ENCODE peak calls at places on chromosomes 13 and 19, in ten cellular contexts. One of them, this sample, is unnamed. For H3K27me3, the result is how much of the 10 kb centered on the place peaks cover.

GRCh38 chr13:33728271-33729037 is 89.5 kb upstream of the RFC3 start:
- DNase-seq in dorsolateral prefrontal cortex: no peak
- DNase-seq in fibroblast of lung: no peak
- DNase-seq in Peyer's patch: no peak
- DNase-seq in PC-9: no peak
- DNase-seq in neural progenitor cell: no peak
- DNase-seq in mammary epithelial cell: peak
- DNase-seq in RWPE2: no peak
- DNase-seq in thoracic aorta: no peak
- DNase-seq in body of pancreas: peak
- DNase-seq in this sample: no peak

GRCh38 chr19:30666301-30666803 is 294.2 kb downstream of the ZNF536 start:
- DNase-seq in neural progenitor cell: peak
- DNase-seq in thoracic aorta: no peak
- DNase-seq in dorsolateral prefrontal cortex: peak
- DNase-seq in mammary epithelial cell: peak
- DNase-seq in fibroblast of lung: no peak
- DNase-seq in body of pancreas: peak
- DNase-seq in Peyer's patch: peak
- DNase-seq in RWPE2: no peak
- DNase-seq in PC-9: peak
- DNase-seq in this sample: peak

GRCh38 chr19:1045247-1045603 is 5.3 kb downstream of the ABCA7 start:
- DNase-seq in mammary epithelial cell: peak
- DNase-seq in body of pancreas: no peak
- DNase-seq in thoracic aorta: no peak
- DNase-seq in Peyer's patch: peak
- DNase-seq in RWPE2: peak
- DNase-seq in fibroblast of lung: no peak
- DNase-seq in PC-9: peak
- DNase-seq in dorsolateral prefrontal cortex: no peak
- DNase-seq in neural progenitor cell: peak
- DNase-seq in this sample: no peak

GRCh38 chr13:30334663-30335386 is 27.5 kb upstream of the KATNAL1 start:
- DNase-seq in PC-9: no peak
- DNase-seq in Peyer's patch: no peak
- DNase-seq in fibroblast of lung: no peak
- DNase-seq in RWPE2: no peak
- DNase-seq in neural progenitor cell: peak
- DNase-seq in mammary epithelial cell: no peak
- DNase-seq in body of pancreas: peak
- DNase-seq in thoracic aorta: no peak
- DNase-seq in dorsolateral prefrontal cortex: no peak
- DNase-seq in this sample: no peak

GRCh38 chr13:47474845-47475244 is 526.2 kb downstream of the SUCLA2 start:
- DNase-seq in fibroblast of lung: no peak
- DNase-seq in RWPE2: no peak
- DNase-seq in mammary epithelial cell: no peak
- DNase-seq in thoracic aorta: no peak
- DNase-seq in PC-9: no peak
- DNase-seq in dorsolateral prefrontal cortex: no peak
- DNase-seq in body of pancreas: no peak
- DNase-seq in Peyer's patch: no peak
- DNase-seq in neural progenitor cell: no peak
- DNase-seq in this sample: no peak

GRCh38 chr19:1291761-1292418 is 6.2 kb downstream of the EFNA2 start:
- DNase-seq in Peyer's patch: no peak
- DNase-seq in dorsolateral prefrontal cortex: no peak
- DNase-seq in fibroblast of lung: no peak
- DNase-seq in neural progenitor cell: no peak
- DNase-seq in RWPE2: no peak
- DNase-seq in PC-9: no peak
- DNase-seq in thoracic aorta: no peak
- DNase-seq in mammary epithelial cell: no peak
- DNase-seq in body of pancreas: no peak
- DNase-seq in this sample: no peak

GRCh38 chr19:30670562-30671513 is 298.7 kb downstream of the ZNF536 start:
- DNase-seq in PC-9: no peak
- DNase-seq in Peyer's patch: no peak
- DNase-seq in thoracic aorta: no peak
- DNase-seq in neural progenitor cell: no peak
- DNase-seq in fibroblast of lung: no peak
- DNase-seq in body of pancreas: no peak
- DNase-seq in mammary epithelial cell: no peak
- DNase-seq in RWPE2: no peak
- DNase-seq in dorsolateral prefrontal cortex: no peak
- DNase-seq in this sample: no peak

GRCh38 chr19:38463365-38463764 is 29.9 kb downstream of the RYR1 start:
- DNase-seq in Peyer's patch: no peak
- DNase-seq in neural progenitor cell: no peak
- DNase-seq in body of pancreas: no peak
- DNase-seq in fibroblast of lung: no peak
- DNase-seq in dorsolateral prefrontal cortex: no peak
- DNase-seq in thoracic aorta: no peak
- DNase-seq in mammary epithelial cell: no peak
- DNase-seq in RWPE2: no peak
- DNase-seq in PC-9: no peak
- DNase-seq in this sample: no peak

GRCh38 chr19:57240311-57241090 is at the start of gene ZNF805:
- DNase-seq in Peyer's patch: peak
- DNase-seq in body of pancreas: peak
- DNase-seq in neural progenitor cell: peak
- DNase-seq in mammary epithelial cell: peak
- DNase-seq in dorsolateral prefrontal cortex: peak
- DNase-seq in PC-9: peak
- DNase-seq in fibroblast of lung: peak
- DNase-seq in thoracic aorta: peak
- DNase-seq in RWPE2: peak
- DNase-seq in this sample: peak
- H3K27ac ChIP-seq in Peyer's patch: peak
- H3K27ac ChIP-seq in body of pancreas: peak
- H3K27ac ChIP-seq in neural progenitor cell: peak
- H3K27ac ChIP-seq in mammary epithelial cell: peak
- H3K27ac ChIP-seq in dorsolateral prefrontal cortex: peak
- H3K27ac ChIP-seq in PC-9: peak
- H3K27ac ChIP-seq in fibroblast of lung: peak
- H3K27ac ChIP-seq in thoracic aorta: peak
- H3K27ac ChIP-seq in RWPE2: peak
- H3K27ac ChIP-seq in this sample: peak

GRCh38 chr19:17952041-17952976 is 14.6 kb upstream of the KCNN1 start:
- DNase-seq in PC-9: no peak
- DNase-seq in fibroblast of lung: no peak
- DNase-seq in thoracic aorta: no peak
- DNase-seq in mammary epithelial cell: no peak
- DNase-seq in body of pancreas: no peak
- DNase-seq in dorsolateral prefrontal cortex: no peak
- DNase-seq in RWPE2: no peak
- DNase-seq in Peyer's patch: no peak
- DNase-seq in neural progenitor cell: peak
- DNase-seq in this sample: no peak
- H3K27me3 ChIP-seq in PC-9: half or more
- H3K27me3 ChIP-seq in fibroblast of lung: under half
- H3K27me3 ChIP-seq in thoracic aorta: under half
- H3K27me3 ChIP-seq in mammary epithelial cell: under half
- H3K27me3 ChIP-seq in body of pancreas: half or more
- H3K27me3 ChIP-seq in dorsolateral prefrontal cortex: under half
- H3K27me3 ChIP-seq in RWPE2: half or more
- H3K27me3 ChIP-seq in Peyer's patch: under half
- H3K27me3 ChIP-seq in neural progenitor cell: half or more
- H3K27me3 ChIP-seq in this sample: half or more

GRCh38 chr19:13053238-13053637 is 49.4 kb downstream of the LYL1 start:
- DNase-seq in neural progenitor cell: no peak
- DNase-seq in Peyer's patch: no peak
- DNase-seq in thoracic aorta: no peak
- DNase-seq in mammary epithelial cell: no peak
- DNase-seq in fibroblast of lung: peak
- DNase-seq in dorsolateral prefrontal cortex: no peak
- DNase-seq in body of pancreas: no peak
- DNase-seq in PC-9: no peak
- DNase-seq in RWPE2: no peak
- DNase-seq in this sample: no peak
- TF ChIP-seq CTCF in neural progenitor cell: no peak
- TF ChIP-seq CTCF in Peyer's patch: no peak
- TF ChIP-seq CTCF in thoracic aorta: no peak
- TF ChIP-seq CTCF in mammary epithelial cell: no peak
- TF ChIP-seq CTCF in fibroblast of lung: no peak
- TF ChIP-seq CTCF in dorsolateral prefrontal cortex: no peak
- TF ChIP-seq CTCF in body of pancreas: no peak
- TF ChIP-seq CTCF in PC-9: no peak
- TF ChIP-seq CTCF in RWPE2: no peak
- TF ChIP-seq CTCF in this sample: no peak

DNA sequence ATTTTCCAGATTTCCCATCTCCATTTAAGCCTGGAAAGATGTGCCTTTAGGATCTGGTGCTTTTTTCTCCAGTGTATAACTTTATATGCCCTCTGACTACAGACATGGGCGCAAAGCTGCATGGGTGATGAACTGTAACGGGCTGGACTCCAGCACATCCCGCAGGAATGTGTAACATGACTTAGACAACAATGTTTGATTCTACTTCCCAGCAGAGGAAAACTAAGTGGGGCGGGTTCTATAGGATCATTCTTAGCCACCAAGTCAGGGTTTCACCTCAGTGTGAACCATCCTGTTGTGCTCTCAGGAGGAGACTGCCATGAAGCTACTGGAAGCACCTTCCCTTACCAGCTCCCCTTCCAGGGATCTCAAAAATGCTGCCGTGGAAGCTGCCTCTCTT is 93.2 kb upstream of the SERP2 start:
- DNase-seq in RWPE2: no peak
- DNase-seq in thoracic aorta: no peak
- DNase-seq in fibroblast of lung: peak
- DNase-seq in Peyer's patch: no peak
- DNase-seq in neural progenitor cell: no peak
- DNase-seq in PC-9: no peak
- DNase-seq in body of pancreas: no peak
- DNase-seq in dorsolateral prefrontal cortex: no peak
- DNase-seq in mammary epithelial cell: peak
- DNase-seq in this sample: peak
- H3K27ac ChIP-seq in RWPE2: no peak
- H3K27ac ChIP-seq in thoracic aorta: no peak
- H3K27ac ChIP-seq in fibroblast of lung: no peak
- H3K27ac ChIP-seq in Peyer's patch: no peak
- H3K27ac ChIP-seq in neural progenitor cell: no peak
- H3K27ac ChIP-seq in PC-9: no peak
- H3K27ac ChIP-seq in body of pancreas: no peak
- H3K27ac ChIP-seq in dorsolateral prefrontal cortex: no peak
- H3K27ac ChIP-seq in mammary epithelial cell: no peak
- H3K27ac ChIP-seq in this sample: peak

GRCh38 chr19:46077815-46078167 is 37.0 kb upstream of the IGFL4 start:
- DNase-seq in Peyer's patch: no peak
- DNase-seq in dorsolateral prefrontal cortex: no peak
- DNase-seq in neural progenitor cell: no peak
- DNase-seq in body of pancreas: no peak
- DNase-seq in PC-9: no peak
- DNase-seq in thoracic aorta: no peak
- DNase-seq in mammary epithelial cell: no peak
- DNase-seq in RWPE2: no peak
- DNase-seq in fibroblast of lung: no peak
- DNase-seq in this sample: no peak
- H3K27me3 ChIP-seq in Peyer's patch: under half
- H3K27me3 ChIP-seq in dorsolateral prefrontal cortex: under half
- H3K27me3 ChIP-seq in neural progenitor cell: half or more
- H3K27me3 ChIP-seq in body of pancreas: under half
- H3K27me3 ChIP-seq in PC-9: under half
- H3K27me3 ChIP-seq in thoracic aorta: under half
- H3K27me3 ChIP-seq in mammary epithelial cell: under half
- H3K27me3 ChIP-seq in RWPE2: under half
- H3K27me3 ChIP-seq in fibroblast of lung: under half
- H3K27me3 ChIP-seq in this sample: under half

This sample was measured in brain microvascular endothelial cell.